ENCODE peak calls at places on chromosomes 16 and 17, in six cellular contexts. One of them, this sample, is unnamed.

GRCh38 chr16:15749371-15749770 is 99.3 kb downstream of the NDE1 start:
- DNase-seq in CD8-positive, alpha-beta T cell: no peak
- DNase-seq in CD4-positive, alpha-beta T cell: no peak
- DNase-seq in sigmoid colon: no peak
- DNase-seq in PC-3: no peak
- DNase-seq in RWPE1: no peak
- DNase-seq in this sample: no peak

GRCh38 chr16:29820730-29821662 is 734 bp downstream of the MVP start:
- DNase-seq in CD8-positive, alpha-beta T cell: no peak
- DNase-seq in CD4-positive, alpha-beta T cell: peak
- DNase-seq in sigmoid colon: no peak
- DNase-seq in PC-3: peak
- DNase-seq in RWPE1: peak
- DNase-seq in this sample: peak

GRCh38 chr17:50634123-50634914 is at the start of gene ABCC3:
- DNase-seq in CD8-positive, alpha-beta T cell: no peak
- DNase-seq in CD4-positive, alpha-beta T cell: no peak
- DNase-seq in sigmoid colon: no peak
- DNase-seq in PC-3: peak
- DNase-seq in RWPE1: peak
- DNase-seq in this sample: peak

GRCh38 chr17:43986225-43986981 is 18.0 kb upstream of the NAGS start:
- DNase-seq in CD8-positive, alpha-beta T cell: no peak
- DNase-seq in CD4-positive, alpha-beta T cell: no peak
- DNase-seq in sigmoid colon: no peak
- DNase-seq in PC-3: no peak
- DNase-seq in RWPE1: no peak
- DNase-seq in this sample: no peak

GRCh38 chr16:49278944-49279725 is 2.5 kb downstream of the CBLN1 start:
- DNase-seq in CD8-positive, alpha-beta T cell: no peak
- DNase-seq in CD4-positive, alpha-beta T cell: no peak
- DNase-seq in sigmoid colon: no peak
- DNase-seq in PC-3: no peak
- DNase-seq in RWPE1: no peak
- DNase-seq in this sample: no peak

GRCh38 chr16:69077251-69077650 is 28.2 kb upstream of the HAS3 start:
- DNase-seq in CD8-positive, alpha-beta T cell: no peak
- DNase-seq in CD4-positive, alpha-beta T cell: no peak
- DNase-seq in sigmoid colon: no peak
- DNase-seq in PC-3: peak
- DNase-seq in RWPE1: peak
- DNase-seq in this sample: peak

GRCh38 chr17:72985882-72986720 is 106.4 kb downstream of the SLC39A11 start:
- DNase-seq in CD8-positive, alpha-beta T cell: peak
- DNase-seq in CD4-positive, alpha-beta T cell: peak
- DNase-seq in sigmoid colon: no peak
- DNase-seq in PC-3: peak
- DNase-seq in RWPE1: peak
- DNase-seq in this sample: peak

GRCh38 chr17:17913695-17914332 is 58.4 kb downstream of the TOM1L2 start:
- DNase-seq in CD8-positive, alpha-beta T cell: no peak
- DNase-seq in CD4-positive, alpha-beta T cell: peak
- DNase-seq in sigmoid colon: peak
- DNase-seq in PC-3: peak
- DNase-seq in RWPE1: peak
- DNase-seq in this sample: peak

GRCh38 chr17:2685696-2686095 is 25.9 kb downstream of the CLUH start:
- DNase-seq in CD8-positive, alpha-beta T cell: no peak
- DNase-seq in CD4-positive, alpha-beta T cell: no peak
- DNase-seq in sigmoid colon: peak
- DNase-seq in PC-3: no peak
- DNase-seq in RWPE1: no peak
- DNase-seq in this sample: no peak

GRCh38 chr17:35666967-35667552 is 64.4 kb upstream of the RASL10B start:
- DNase-seq in CD8-positive, alpha-beta T cell: no peak
- DNase-seq in CD4-positive, alpha-beta T cell: no peak
- DNase-seq in sigmoid colon: no peak
- DNase-seq in PC-3: no peak
- DNase-seq in RWPE1: no peak
- DNase-seq in this sample: no peak

GRCh38 chr16:69329369-69330285 is 761 bp downstream of the PDF start:
- DNase-seq in CD8-positive, alpha-beta T cell: no peak
- DNase-seq in CD4-positive, alpha-beta T cell: peak
- DNase-seq in sigmoid colon: peak
- DNase-seq in PC-3: peak
- DNase-seq in RWPE1: no peak
- DNase-seq in this sample: peak

GRCh38 chr17:57519199-57519598 is 225.9 kb downstream of the CCDC182 start:
- DNase-seq in CD8-positive, alpha-beta T cell: no peak
- DNase-seq in CD4-positive, alpha-beta T cell: no peak
- DNase-seq in sigmoid colon: no peak
- DNase-seq in PC-3: peak
- DNase-seq in RWPE1: no peak
- DNase-seq in this sample: peak

DNA sequence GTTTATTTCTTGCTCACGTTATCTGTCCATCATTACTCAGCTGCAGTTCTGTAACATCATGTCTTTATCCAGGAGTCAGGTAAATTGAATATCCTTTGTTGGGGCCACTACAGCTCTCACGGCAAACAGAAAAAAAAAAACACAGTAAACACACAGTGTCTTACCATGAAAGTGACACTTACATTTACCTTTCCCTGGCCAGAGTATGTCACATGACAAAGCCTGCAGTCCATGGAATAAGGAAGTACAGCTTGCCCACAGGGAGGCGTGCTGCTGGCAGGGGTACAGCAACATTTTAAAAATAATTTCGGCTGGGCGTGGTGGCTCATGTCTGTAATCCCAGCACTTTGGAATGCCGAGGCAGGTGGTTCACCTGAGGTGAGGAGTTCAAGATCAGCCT is 85.7 kb upstream of the HS3ST4 start:
- DNase-seq in CD8-positive, alpha-beta T cell: no peak
- DNase-seq in CD4-positive, alpha-beta T cell: no peak
- DNase-seq in sigmoid colon: no peak
- DNase-seq in PC-3: no peak
- DNase-seq in RWPE1: no peak
- DNase-seq in this sample: no peak
- TF ChIP-seq CTCF in CD8-positive, alpha-beta T cell: no peak
- TF ChIP-seq CTCF in CD4-positive, alpha-beta T cell: no peak
- TF ChIP-seq CTCF in sigmoid colon: no peak
- TF ChIP-seq CTCF in PC-3: no peak
- TF ChIP-seq CTCF in RWPE1: no peak
- TF ChIP-seq CTCF in this sample: no peak

DNA sequence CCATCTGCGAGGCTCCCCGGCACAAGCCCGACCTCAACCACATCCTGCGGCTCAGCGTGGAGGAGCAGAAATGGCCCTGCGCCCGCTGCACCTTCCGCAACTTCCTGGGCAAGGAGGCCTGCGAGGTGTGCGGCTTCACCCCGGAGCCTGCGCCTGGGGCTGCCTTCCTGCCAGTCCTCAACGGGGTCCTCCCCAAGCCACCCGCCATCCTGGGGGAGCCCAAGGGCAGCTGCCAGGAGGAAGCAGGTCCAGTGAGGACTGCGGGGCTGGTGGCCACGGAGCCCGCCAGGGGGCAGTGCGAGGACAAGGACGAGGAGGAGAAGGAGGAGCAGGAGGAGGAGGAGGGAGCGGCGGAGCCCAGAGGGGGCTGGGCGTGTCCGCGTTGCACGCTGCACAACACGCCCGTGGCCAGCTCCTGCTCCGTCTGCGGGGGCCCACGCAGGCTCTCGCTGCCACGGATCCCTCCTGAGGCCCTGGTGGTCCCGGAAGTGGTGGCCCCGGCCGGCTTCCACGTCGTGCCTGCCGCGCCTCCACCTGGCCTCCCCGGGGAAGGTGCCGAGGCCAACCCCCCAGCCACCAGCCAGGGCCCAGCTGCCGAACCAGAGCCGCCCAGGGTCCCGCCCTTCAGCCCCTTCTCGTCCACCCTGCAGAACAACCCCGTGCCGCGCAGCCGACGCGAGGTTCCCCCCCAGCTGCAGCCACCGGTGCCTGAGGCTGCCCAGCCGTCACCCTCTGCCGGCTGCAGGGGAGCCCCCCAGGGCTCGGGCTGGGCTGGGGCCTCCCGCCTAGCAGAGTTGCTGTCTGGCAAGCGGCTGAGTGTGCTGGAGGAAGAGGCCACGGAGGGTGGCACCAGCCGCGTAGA is 13.1 kb upstream of the PRR35 start:
- DNase-seq in CD8-positive, alpha-beta T cell: no peak
- DNase-seq in CD4-positive, alpha-beta T cell: peak
- DNase-seq in sigmoid colon: peak
- DNase-seq in PC-3: no peak
- DNase-seq in RWPE1: no peak
- DNase-seq in this sample: no peak
- TF ChIP-seq CTCF in CD8-positive, alpha-beta T cell: no peak
- TF ChIP-seq CTCF in CD4-positive, alpha-beta T cell: no peak
- TF ChIP-seq CTCF in sigmoid colon: peak
- TF ChIP-seq CTCF in PC-3: no peak
- TF ChIP-seq CTCF in RWPE1: peak
- TF ChIP-seq CTCF in this sample: no peak

DNA sequence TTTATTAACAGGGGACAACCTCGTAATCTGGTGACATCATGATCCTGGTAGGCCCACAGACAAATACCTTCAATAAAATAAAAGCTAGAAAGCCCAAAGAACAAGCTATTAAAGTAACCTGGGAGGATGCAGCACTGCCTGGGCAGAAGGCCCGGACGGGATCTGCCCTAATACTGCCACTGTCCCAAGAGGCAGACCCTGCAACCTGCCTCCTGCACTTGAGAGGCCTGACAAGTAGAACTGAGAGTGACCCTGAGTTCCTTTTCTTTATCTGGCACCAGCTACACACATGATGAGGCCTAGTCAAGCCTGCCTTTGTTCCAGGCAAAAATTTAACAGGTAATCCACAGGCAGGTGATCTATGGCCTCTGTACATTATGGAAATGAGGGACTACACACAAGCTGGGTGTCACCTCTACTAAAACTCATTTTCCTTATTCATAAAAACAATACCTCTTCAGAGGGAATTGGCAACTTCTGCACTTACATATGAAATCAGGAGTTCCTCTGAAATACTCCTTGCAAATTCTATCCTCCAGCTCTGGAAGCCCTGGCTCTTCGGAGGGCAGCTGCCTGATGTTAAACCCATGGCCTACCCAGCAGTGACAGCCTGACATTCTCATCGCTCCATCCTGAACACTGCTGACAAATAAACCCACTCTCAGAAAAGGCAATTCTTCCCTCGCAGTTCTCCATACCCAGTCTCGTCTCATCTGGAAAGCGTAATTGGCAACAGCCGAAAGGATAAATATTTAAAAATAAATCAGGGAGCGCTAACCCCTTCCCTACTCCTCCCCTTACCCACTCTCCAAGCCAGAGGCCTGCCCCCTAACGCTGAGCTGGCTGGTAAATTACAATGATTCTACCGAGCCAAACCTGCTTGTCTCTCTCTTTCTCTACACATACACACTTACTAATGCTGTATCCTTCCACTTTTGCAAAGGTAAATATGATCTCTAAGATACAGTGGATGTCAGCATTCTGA is 2.5 kb upstream of the ZFHX3 start:
- DNase-seq in CD8-positive, alpha-beta T cell: no peak
- DNase-seq in CD4-positive, alpha-beta T cell: no peak
- DNase-seq in sigmoid colon: no peak
- DNase-seq in PC-3: no peak
- DNase-seq in RWPE1: no peak
- DNase-seq in this sample: no peak
- TF ChIP-seq CTCF in CD8-positive, alpha-beta T cell: no peak
- TF ChIP-seq CTCF in CD4-positive, alpha-beta T cell: no peak
- TF ChIP-seq CTCF in sigmoid colon: no peak
- TF ChIP-seq CTCF in PC-3: no peak
- TF ChIP-seq CTCF in RWPE1: no peak
- TF ChIP-seq CTCF in this sample: no peak

GRCh38 chr17:65561394-65562205 is at the start of gene AXIN2:
- DNase-seq in CD8-positive, alpha-beta T cell: peak
- DNase-seq in CD4-positive, alpha-beta T cell: peak
- DNase-seq in sigmoid colon: peak
- DNase-seq in PC-3: peak
- DNase-seq in RWPE1: peak
- DNase-seq in this sample: peak
- TF ChIP-seq CTCF in CD8-positive, alpha-beta T cell: no peak
- TF ChIP-seq CTCF in CD4-positive, alpha-beta T cell: no peak
- TF ChIP-seq CTCF in sigmoid colon: peak
- TF ChIP-seq CTCF in PC-3: no peak
- TF ChIP-seq CTCF in RWPE1: peak
- TF ChIP-seq CTCF in this sample: no peak

GRCh38 chr16:17831330-17831729 is 360.6 kb upstream of the XYLT1 start:
- DNase-seq in CD8-positive, alpha-beta T cell: no peak
- DNase-seq in CD4-positive, alpha-beta T cell: no peak
- DNase-seq in sigmoid colon: no peak
- DNase-seq in PC-3: no peak
- DNase-seq in RWPE1: no peak
- DNase-seq in this sample: no peak
- TF ChIP-seq CTCF in CD8-positive, alpha-beta T cell: no peak
- TF ChIP-seq CTCF in CD4-positive, alpha-beta T cell: no peak
- TF ChIP-seq CTCF in sigmoid colon: no peak
- TF ChIP-seq CTCF in PC-3: no peak
- TF ChIP-seq CTCF in RWPE1: no peak
- TF ChIP-seq CTCF in this sample: no peak